ENCODE peak calls at places on chromosomes 12 and 14, in nine cellular contexts. W, A, B, H, Z, O, F, Q and R are unnamed samples.

GRCh38 chr12:41681898-41682297 is 462.8 kb downstream of the GXYLT1 start:
- DNase-seq in Z (no peak), B (no peak), Q (no peak), A (no peak), O (no peak), F (no peak), W (no peak), H (no peak), R (no peak)

GRCh38 chr12:57815177-57816000 is 3.1 kb downstream of the AVIL start:
- DNase-seq in Z (no peak), W (no peak), Q (no peak), B (peak; percentile 57), F (no peak), A (no peak), H (no peak), O (no peak), R (no peak)

GRCh38 chr12:64221656-64222010 is 463 bp downstream of the KICS2 start:
- DNase-seq in B (peak; percentile 92), O (peak; percentile 93), F (peak; percentile 85), H (peak; percentile 83), W (peak; percentile 88), Z (peak; percentile 89), Q (peak; percentile 79), A (peak; percentile 76), R (peak; percentile 58)

GRCh38 chr12:85394809-85395208 is 114.8 kb downstream of the ALX1 start:
- DNase-seq in F (no peak), W (no peak), H (no peak), B (no peak), A (no peak), O (no peak), Z (no peak), Q (no peak), R (no peak)

GRCh38 chr12:71607494-71608330 is 55.9 kb downstream of the ZFC3H1 start:
- DNase-seq in Q (no peak), B (no peak), F (no peak), W (no peak), A (no peak), O (no peak), H (no peak), Z (no peak), R (no peak)

GRCh38 chr14:49461529-49462401 is 124.4 kb downstream of the RPS29 start:
- DNase-seq in Q (peak; percentile 66), Z (no peak), B (peak; percentile 31), O (no peak), F (peak; percentile 86), W (peak; percentile 57), H (peak; percentile 87), A (peak; percentile 89), R (no peak)

GRCh38 chr12:40310201-40310600 is 85.4 kb downstream of the LRRK2 start:
- DNase-seq in H (no peak), Z (no peak), A (no peak), O (no peak), F (no peak), W (no peak), B (no peak), Q (no peak), R (no peak)

GRCh38 chr12:44331269-44331668 is 495.4 kb downstream of the TMEM117 start:
- DNase-seq in Q (no peak), F (no peak), B (no peak), H (no peak), O (no peak), W (no peak), A (no peak), Z (no peak), R (no peak)

GRCh38 chr14:67584931-67585330 is 15.1 kb downstream of the PIGH start:
- DNase-seq in H (no peak), Q (no peak), F (no peak), O (no peak), A (no peak), W (no peak), B (no peak), Z (no peak), R (no peak)

GRCh38 chr14:67586302-67586701 is 13.8 kb downstream of the PIGH start:
- DNase-seq in B (no peak), Q (no peak), F (no peak), Z (no peak), A (no peak), O (no peak), H (no peak), W (no peak), R (no peak)

GRCh38 chr14:67580336-67581230 is 19.5 kb downstream of the PIGH start:
- DNase-seq in W (no peak), O (no peak), F (no peak), A (no peak), Q (no peak), B (no peak), H (no peak), Z (no peak), R (no peak)

GRCh38 chr14:67582061-67582460 is 18.0 kb downstream of the PIGH start:
- DNase-seq in B (no peak), Q (no peak), O (no peak), H (no peak), Z (no peak), A (no peak), F (no peak), W (no peak), R (no peak)

DNA sequence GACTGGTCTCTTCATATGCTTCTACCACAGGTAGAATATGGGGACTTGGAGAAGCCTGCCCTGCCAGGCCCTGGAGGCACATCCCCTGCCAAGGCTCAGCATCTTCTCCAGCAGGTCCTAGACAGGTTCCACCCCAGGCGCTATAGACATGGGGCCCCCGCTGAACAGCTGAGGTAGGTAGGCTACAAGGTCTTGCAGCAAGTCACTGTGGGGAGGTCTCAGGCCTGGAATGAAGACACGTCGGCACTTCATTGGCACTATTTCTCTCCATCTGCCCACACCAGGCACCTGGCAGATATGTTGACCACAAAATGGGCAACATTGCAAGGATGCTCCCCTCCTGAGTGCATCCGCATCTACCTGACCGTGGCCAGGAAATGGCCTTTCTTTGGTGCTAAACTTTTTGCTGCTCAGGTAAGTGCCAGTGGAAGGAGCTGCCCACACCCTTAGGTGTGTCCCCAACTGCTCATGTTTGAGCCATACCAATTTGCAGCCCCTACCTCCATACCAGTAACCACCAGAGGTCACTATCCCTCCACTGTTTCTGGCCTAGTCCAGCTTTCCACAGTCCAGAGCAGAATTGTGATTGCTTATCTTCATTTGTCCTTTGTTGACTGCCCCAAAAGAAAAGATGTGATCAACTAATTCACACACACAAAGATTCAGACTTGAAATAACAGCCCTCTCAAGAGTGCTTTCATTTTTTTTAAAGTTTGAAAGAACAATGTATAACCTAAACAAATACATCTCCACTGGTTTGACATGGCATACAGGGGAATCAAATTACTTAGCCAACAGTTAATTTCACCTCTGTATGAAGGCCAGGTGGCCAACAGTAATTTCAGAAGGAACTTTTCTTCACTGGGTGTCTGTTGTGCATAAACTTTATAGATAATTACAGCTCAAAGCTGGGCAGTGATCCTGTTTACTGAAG is 16.1 kb downstream of the PIGH start:
- DNase-seq in H (peak; percentile 66), O (no peak), Z (no peak), B (peak; percentile 29), A (peak; percentile 67), W (no peak), F (peak; percentile 51), Q (peak; percentile 32), R (no peak)
- TF ChIP-seq CTCF in H (peak; percentile 82), O (peak; percentile 61), Z (peak; percentile 52), B (peak; percentile 36), A (peak; percentile 87), W (peak; percentile 42), F (peak; percentile 48), Q (peak; percentile 65), R (peak; percentile 46)

GRCh38 chr12:17357396-17357795 is 732.6 kb downstream of the RERGL start:
- DNase-seq in Z (no peak), B (no peak), Q (no peak), O (no peak), A (no peak), F (no peak), H (no peak), W (no peak), R (no peak)

GRCh38 chr12:17348311-17348710 is 741.7 kb downstream of the RERGL start:
- DNase-seq in Z (no peak), W (no peak), O (no peak), B (no peak), F (no peak), A (no peak), H (no peak), Q (no peak), R (no peak)

DNA sequence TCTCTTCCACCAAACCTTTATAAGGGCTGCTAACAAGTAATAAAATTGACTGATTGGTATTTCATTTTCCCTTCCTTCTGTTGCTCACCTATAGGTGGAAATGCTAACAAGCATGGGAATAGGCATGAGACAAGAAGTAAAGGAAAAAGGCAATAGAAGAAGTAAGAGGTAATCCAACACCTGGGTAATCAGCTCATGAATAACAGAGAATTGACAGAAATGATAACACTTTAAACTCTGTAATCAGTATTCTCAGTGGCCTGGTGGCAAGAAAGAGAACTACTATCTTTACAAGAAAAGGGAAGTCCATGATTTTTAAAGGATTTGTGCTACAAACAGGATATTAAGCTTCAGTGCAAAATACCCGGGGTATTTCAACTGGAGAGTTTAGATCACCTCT is 737.8 kb downstream of the RERGL start:
- DNase-seq in A (no peak), B (no peak), Z (no peak), H (no peak), O (no peak), Q (no peak), F (no peak), W (no peak), R (no peak)
- TF ChIP-seq CTCF in A (no peak), B (no peak), Z (no peak), H (no peak), O (no peak), Q (no peak), F (no peak), W (no peak), R (no peak)

DNA sequence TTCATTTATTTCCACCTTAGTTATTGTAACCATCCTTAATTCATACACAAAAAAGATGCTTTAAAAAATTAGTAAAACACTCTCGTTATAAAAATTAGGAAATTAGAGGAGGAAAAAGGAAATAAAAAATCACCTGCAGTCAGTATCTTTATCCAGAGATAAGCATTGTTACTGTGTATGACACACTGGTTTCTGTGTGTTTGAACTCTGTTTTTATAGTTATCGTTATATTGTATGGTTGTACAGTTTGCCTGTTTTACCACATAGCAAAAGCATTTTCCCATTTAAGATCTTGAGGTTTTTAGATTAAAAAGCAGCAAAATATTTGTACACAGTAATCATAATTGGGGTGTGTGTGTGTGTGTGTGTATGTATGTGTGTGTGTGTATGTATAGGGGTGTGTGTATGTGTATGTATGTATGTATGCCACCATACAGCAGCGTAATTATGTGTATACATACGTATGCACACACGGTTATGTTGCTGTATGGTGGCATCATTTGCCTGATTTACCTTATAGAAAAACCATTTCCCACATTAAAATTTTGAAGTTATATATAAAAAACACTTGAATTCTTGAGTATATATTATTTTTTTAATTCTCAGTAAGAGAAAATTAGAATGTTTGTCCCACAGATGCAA is 19.8 kb downstream of the WNK1 start:
- DNase-seq in Q (no peak), H (no peak), O (no peak), B (no peak), W (no peak), F (no peak), A (no peak), Z (no peak), R (no peak)
- TF ChIP-seq CTCF in Q (no peak), H (no peak), O (no peak), B (no peak), W (no peak), F (no peak), A (no peak), Z (no peak), R (no peak)

GRCh38 chr12:5071496-5071895 is 27.8 kb downstream of the KCNA5 start:
- DNase-seq in A (no peak), O (no peak), F (no peak), Q (no peak), B (no peak), W (no peak), H (no peak), Z (no peak), R (no peak)

GRCh38 chr12:5072326-5072725 is 28.6 kb downstream of the KCNA5 start:
- DNase-seq in H (no peak), B (no peak), A (no peak), W (no peak), F (no peak), O (no peak), Q (no peak), Z (no peak), R (no peak)

GRCh38 chr12:5070090-5070489 is 26.4 kb downstream of the KCNA5 start:
- DNase-seq in H (no peak), Q (no peak), Z (no peak), O (no peak), A (no peak), F (no peak), W (no peak), B (no peak), R (no peak)

GRCh38 chr12:5073838-5074237 is 30.2 kb downstream of the KCNA5 start:
- DNase-seq in A (peak; percentile 3), H (peak; percentile 17), B (peak; percentile 56), W (no peak), O (no peak), F (no peak), Z (no peak), Q (no peak), R (no peak)

GRCh38 chr12:5073054-5073453 is 29.4 kb downstream of the KCNA5 start:
- DNase-seq in A (no peak), W (no peak), O (no peak), Z (no peak), B (no peak), Q (no peak), H (no peak), F (no peak), R (no peak)
- TF ChIP-seq CTCF in A (peak; percentile 7), W (no peak), O (no peak), Z (no peak), B (no peak), Q (no peak), H (no peak), F (no peak), R (no peak)